ENCODE peak calls at places on chromosomes 4 and X, in eight cellular contexts. One of them, this sample, is unnamed.

GRCh38 chr4:67327245-67327860 is 217.9 kb downstream of the CENPC start:
- DNase-seq in MM.1S: peak; percentile 72
- DNase-seq in PC-3: peak; percentile 90
- DNase-seq in hepatocyte: peak; percentile 82
- DNase-seq in SK-N-SH: peak; percentile 55
- DNase-seq in OCI-LY7: peak; percentile 70
- DNase-seq in PC-9: no peak
- DNase-seq in HCT116: peak; percentile 32
- DNase-seq in this sample: peak; percentile 91

GRCh38 chrX:126723881-126724280 is 95.6 kb upstream of the PRR32 start:
- DNase-seq in MM.1S: no peak
- DNase-seq in PC-3: no peak
- DNase-seq in hepatocyte: no peak
- DNase-seq in SK-N-SH: no peak
- DNase-seq in OCI-LY7: no peak
- DNase-seq in PC-9: no peak
- DNase-seq in HCT116: no peak
- DNase-seq in this sample: peak; percentile 11

GRCh38 chrX:16101581-16101980 is 21.8 kb upstream of the GRPR start:
- DNase-seq in MM.1S: no peak
- DNase-seq in PC-3: no peak
- DNase-seq in hepatocyte: no peak
- DNase-seq in SK-N-SH: no peak
- DNase-seq in OCI-LY7: no peak
- DNase-seq in PC-9: no peak
- DNase-seq in HCT116: no peak
- DNase-seq in this sample: no peak

GRCh38 chr4:38610844-38611550 is 53.0 kb upstream of the KLF3 start:
- DNase-seq in MM.1S: peak; percentile 55
- DNase-seq in PC-3: no peak
- DNase-seq in hepatocyte: no peak
- DNase-seq in SK-N-SH: no peak
- DNase-seq in OCI-LY7: no peak
- DNase-seq in PC-9: no peak
- DNase-seq in HCT116: no peak
- DNase-seq in this sample: no peak

GRCh38 chr4:182478475-182478874 is 235.3 kb downstream of the TENM3 start:
- DNase-seq in MM.1S: peak; percentile 76
- DNase-seq in PC-3: peak; percentile 68
- DNase-seq in hepatocyte: peak; percentile 70
- DNase-seq in SK-N-SH: peak; percentile 51
- DNase-seq in OCI-LY7: peak; percentile 65
- DNase-seq in PC-9: no peak
- DNase-seq in HCT116: peak; percentile 16
- DNase-seq in this sample: peak; percentile 82

GRCh38 chrX:48558270-48558669 is 16.0 kb upstream of the RBM3 start:
- DNase-seq in MM.1S: no peak
- DNase-seq in PC-3: peak; percentile 89
- DNase-seq in hepatocyte: no peak
- DNase-seq in SK-N-SH: no peak
- DNase-seq in OCI-LY7: no peak
- DNase-seq in PC-9: no peak
- DNase-seq in HCT116: no peak
- DNase-seq in this sample: no peak

GRCh38 chr4:37188100-37188499 is 56.4 kb upstream of the NWD2 start:
- DNase-seq in MM.1S: peak; percentile 13
- DNase-seq in PC-3: peak; percentile 27
- DNase-seq in hepatocyte: no peak
- DNase-seq in SK-N-SH: peak; percentile 3
- DNase-seq in OCI-LY7: peak; percentile 12
- DNase-seq in PC-9: no peak
- DNase-seq in HCT116: peak; percentile 2
- DNase-seq in this sample: peak; percentile 78

GRCh38 chr4:64158648-64159326 is 250.5 kb downstream of the TECRL start:
- DNase-seq in MM.1S: peak; percentile 96
- DNase-seq in PC-3: peak; percentile 90
- DNase-seq in hepatocyte: peak; percentile 81
- DNase-seq in SK-N-SH: peak; percentile 28
- DNase-seq in OCI-LY7: peak; percentile 66
- DNase-seq in PC-9: peak; percentile 55
- DNase-seq in HCT116: peak; percentile 12
- DNase-seq in this sample: peak; percentile 86

GRCh38 chr4:113325876-113326615 is 276.6 kb downstream of the ANK2 start:
- DNase-seq in MM.1S: no peak
- DNase-seq in PC-3: peak; percentile 53
- DNase-seq in hepatocyte: no peak
- DNase-seq in SK-N-SH: no peak
- DNase-seq in OCI-LY7: no peak
- DNase-seq in PC-9: no peak
- DNase-seq in HCT116: no peak
- DNase-seq in this sample: no peak

GRCh38 chr4:81715335-81715734 is 243.6 kb upstream of the RASGEF1B start:
- DNase-seq in MM.1S: no peak
- DNase-seq in PC-3: no peak
- DNase-seq in hepatocyte: peak; percentile 40
- DNase-seq in SK-N-SH: no peak
- DNase-seq in OCI-LY7: no peak
- DNase-seq in PC-9: no peak
- DNase-seq in HCT116: no peak
- DNase-seq in this sample: peak; percentile 60

GRCh38 chr4:8509311-8509950 is 68.9 kb downstream of the TRMT44 start:
- DNase-seq in MM.1S: no peak
- DNase-seq in PC-3: no peak
- DNase-seq in hepatocyte: no peak
- DNase-seq in SK-N-SH: no peak
- DNase-seq in OCI-LY7: no peak
- DNase-seq in PC-9: no peak
- DNase-seq in HCT116: no peak
- DNase-seq in this sample: no peak

GRCh38 chr4:101321481-101322042 is 25.8 kb downstream of the PPP3CA start:
- DNase-seq in MM.1S: no peak
- DNase-seq in PC-3: no peak
- DNase-seq in hepatocyte: no peak
- DNase-seq in SK-N-SH: no peak
- DNase-seq in OCI-LY7: no peak
- DNase-seq in PC-9: no peak
- DNase-seq in HCT116: no peak
- DNase-seq in this sample: no peak

GRCh38 chr4:1222036-1222789 is 26.7 kb downstream of the CTBP1 start:
- DNase-seq in MM.1S: no peak
- DNase-seq in PC-3: no peak
- DNase-seq in hepatocyte: no peak
- DNase-seq in SK-N-SH: no peak
- DNase-seq in OCI-LY7: no peak
- DNase-seq in PC-9: no peak
- DNase-seq in HCT116: no peak
- DNase-seq in this sample: no peak
- H3K9me2 ChIP-seq in MM.1S: no peaks in the 10 kb centered on the region
- H3K9me2 ChIP-seq in PC-3: no peaks in the 10 kb centered on the region
- H3K9me2 ChIP-seq in hepatocyte: no peaks in the 10 kb centered on the region
- H3K9me2 ChIP-seq in SK-N-SH: no peaks in the 10 kb centered on the region
- H3K9me2 ChIP-seq in OCI-LY7: no peaks in the 10 kb centered on the region
- H3K9me2 ChIP-seq in PC-9: no peaks in the 10 kb centered on the region
- H3K9me2 ChIP-seq in HCT116: no peaks in the 10 kb centered on the region
- H3K9me2 ChIP-seq in this sample: no peaks in the 10 kb centered on the region

GRCh38 chrX:125132274-125132673 is 187.4 kb upstream of the TEX13C start:
- DNase-seq in MM.1S: peak; percentile 34
- DNase-seq in PC-3: peak; percentile 53
- DNase-seq in hepatocyte: peak; percentile 11
- DNase-seq in SK-N-SH: peak; percentile 14
- DNase-seq in OCI-LY7: peak; percentile 28
- DNase-seq in PC-9: no peak
- DNase-seq in HCT116: no peak
- DNase-seq in this sample: peak; percentile 72

GRCh38 chrX:125131146-125131545 is 188.5 kb upstream of the TEX13C start:
- DNase-seq in MM.1S: peak; percentile 23
- DNase-seq in PC-3: peak; percentile 50
- DNase-seq in hepatocyte: peak; percentile 4
- DNase-seq in SK-N-SH: no peak
- DNase-seq in OCI-LY7: peak; percentile 19
- DNase-seq in PC-9: no peak
- DNase-seq in HCT116: no peak
- DNase-seq in this sample: peak; percentile 20
- TF ChIP-seq CTCF in MM.1S: peak; percentile 45
- TF ChIP-seq CTCF in PC-3: peak; percentile 55
- TF ChIP-seq CTCF in hepatocyte: peak; percentile 32
- TF ChIP-seq CTCF in SK-N-SH: peak; percentile 33
- TF ChIP-seq CTCF in OCI-LY7: peak; percentile 68
- TF ChIP-seq CTCF in PC-9: peak; percentile 74
- TF ChIP-seq CTCF in HCT116: no peak
- TF ChIP-seq CTCF in this sample: peak; percentile 44

GRCh38 chrX:35406386-35406785 is 391.8 kb upstream of the MAGEB16 start:
- DNase-seq in MM.1S: no peak
- DNase-seq in PC-3: no peak
- DNase-seq in hepatocyte: no peak
- DNase-seq in SK-N-SH: no peak
- DNase-seq in OCI-LY7: no peak
- DNase-seq in PC-9: no peak
- DNase-seq in HCT116: no peak
- DNase-seq in this sample: no peak
- H3K9me2 ChIP-seq in MM.1S: no peaks in the 10 kb centered on the region
- H3K9me2 ChIP-seq in PC-3: no peaks in the 10 kb centered on the region
- H3K9me2 ChIP-seq in hepatocyte: no peaks in the 10 kb centered on the region
- H3K9me2 ChIP-seq in SK-N-SH: no peaks in the 10 kb centered on the region
- H3K9me2 ChIP-seq in OCI-LY7: no peaks in the 10 kb centered on the region
- H3K9me2 ChIP-seq in PC-9: no peaks in the 10 kb centered on the region
- H3K9me2 ChIP-seq in HCT116: no peaks in the 10 kb centered on the region
- H3K9me2 ChIP-seq in this sample: no peaks in the 10 kb centered on the region

DNA sequence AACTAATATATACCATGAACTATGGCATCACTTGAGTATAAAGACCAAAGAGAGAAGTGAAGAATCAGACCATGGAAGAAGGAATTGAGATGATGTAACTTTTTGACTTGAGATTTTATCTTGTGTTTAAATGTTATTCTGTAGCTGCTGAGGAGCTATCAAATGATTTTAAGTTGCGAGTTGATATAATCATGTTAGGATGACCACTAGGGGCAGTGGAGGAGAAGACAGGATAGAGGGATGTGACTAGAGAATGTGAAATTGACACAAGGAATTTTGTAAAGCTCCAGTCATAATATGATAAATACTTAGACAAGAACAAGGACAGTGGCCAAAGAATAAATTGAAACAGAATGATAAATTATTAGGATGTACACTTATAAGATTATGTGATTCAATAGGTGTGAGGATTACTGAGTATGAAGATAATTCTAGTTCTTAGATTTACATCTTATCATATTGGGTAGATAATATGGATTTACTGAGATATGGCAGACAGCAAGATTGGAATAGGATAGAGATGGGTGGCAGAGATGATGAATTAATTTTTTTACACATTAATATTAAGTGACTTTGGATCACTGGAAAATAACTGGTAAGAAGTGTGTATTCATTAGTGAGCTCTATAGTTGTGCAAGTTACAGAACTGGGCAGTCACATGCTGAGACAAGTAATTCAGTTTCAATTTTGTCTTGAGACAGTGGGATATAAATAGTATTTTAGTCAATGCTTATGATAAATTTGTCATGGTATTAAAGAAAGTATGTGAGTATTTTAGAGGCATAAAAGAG is 816.0 kb upstream of the PCDH10 start:
- DNase-seq in MM.1S: peak; percentile 39
- DNase-seq in PC-3: peak; percentile 21
- DNase-seq in hepatocyte: peak; percentile 14
- DNase-seq in SK-N-SH: peak; percentile 8
- DNase-seq in OCI-LY7: peak; percentile 23
- DNase-seq in PC-9: no peak
- DNase-seq in HCT116: peak; percentile 21
- DNase-seq in this sample: peak; percentile 55
- TF ChIP-seq CTCF in MM.1S: peak; percentile 47
- TF ChIP-seq CTCF in PC-3: peak; percentile 57
- TF ChIP-seq CTCF in hepatocyte: peak; percentile 28
- TF ChIP-seq CTCF in SK-N-SH: peak; percentile 60
- TF ChIP-seq CTCF in OCI-LY7: peak; percentile 76
- TF ChIP-seq CTCF in PC-9: peak; percentile 59
- TF ChIP-seq CTCF in HCT116: peak; percentile 70
- TF ChIP-seq CTCF in this sample: peak; percentile 59

GRCh38 chrX:55028040-55028439 is 2.7 kb downstream of the ALAS2 start:
- DNase-seq in MM.1S: no peak
- DNase-seq in PC-3: no peak
- DNase-seq in hepatocyte: no peak
- DNase-seq in SK-N-SH: no peak
- DNase-seq in OCI-LY7: no peak
- DNase-seq in PC-9: no peak
- DNase-seq in HCT116: no peak
- DNase-seq in this sample: no peak
- H3K9me2 ChIP-seq in MM.1S: no peaks in the 10 kb centered on the region
- H3K9me2 ChIP-seq in PC-3: no peaks in the 10 kb centered on the region
- H3K9me2 ChIP-seq in hepatocyte: no peaks in the 10 kb centered on the region
- H3K9me2 ChIP-seq in SK-N-SH: no peaks in the 10 kb centered on the region
- H3K9me2 ChIP-seq in OCI-LY7: no peaks in the 10 kb centered on the region
- H3K9me2 ChIP-seq in PC-9: no peaks in the 10 kb centered on the region
- H3K9me2 ChIP-seq in HCT116: no peaks in the 10 kb centered on the region
- H3K9me2 ChIP-seq in this sample: no peaks in the 10 kb centered on the region

GRCh38 chr4:42656986-42657792 is at the start of gene ATP8A1:
- DNase-seq in MM.1S: peak; percentile 94
- DNase-seq in PC-3: peak; percentile 84
- DNase-seq in hepatocyte: peak; percentile 97
- DNase-seq in SK-N-SH: peak; percentile 99
- DNase-seq in OCI-LY7: peak; percentile 95
- DNase-seq in PC-9: peak; percentile 51
- DNase-seq in HCT116: peak; percentile 51
- DNase-seq in this sample: peak; percentile 97
- TF ChIP-seq CTCF in MM.1S: no peak
- TF ChIP-seq CTCF in PC-3: no peak
- TF ChIP-seq CTCF in hepatocyte: no peak
- TF ChIP-seq CTCF in SK-N-SH: no peak
- TF ChIP-seq CTCF in OCI-LY7: no peak
- TF ChIP-seq CTCF in PC-9: no peak
- TF ChIP-seq CTCF in HCT116: no peak
- TF ChIP-seq CTCF in this sample: no peak

DNA sequence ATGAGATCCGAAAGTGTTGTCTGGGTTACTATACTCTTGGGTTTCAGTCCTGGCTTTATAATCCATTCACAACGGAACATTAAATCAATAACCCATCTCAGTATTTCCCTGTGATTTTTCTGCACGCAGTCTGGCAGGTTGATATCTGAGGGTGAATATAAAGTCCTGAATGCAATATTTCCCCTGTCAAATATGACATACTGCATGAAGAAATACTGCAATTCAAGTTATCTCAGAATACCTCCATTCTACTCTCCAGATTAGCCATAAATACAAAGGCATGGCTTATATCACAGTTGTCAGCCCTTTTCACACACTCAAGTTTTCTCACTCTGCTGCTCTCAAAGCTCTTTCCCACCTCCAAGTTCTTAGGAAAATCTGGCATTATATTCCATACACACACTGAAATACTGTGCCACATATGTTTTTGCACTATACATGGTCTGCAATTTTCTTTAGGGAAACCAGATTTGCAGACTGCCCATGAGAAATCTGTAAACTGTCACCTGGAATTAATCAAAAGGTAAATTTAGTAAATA is 64.7 kb downstream of the WDFY3 start:
- DNase-seq in MM.1S: no peak
- DNase-seq in PC-3: no peak
- DNase-seq in hepatocyte: no peak
- DNase-seq in SK-N-SH: peak; percentile 11
- DNase-seq in OCI-LY7: no peak
- DNase-seq in PC-9: no peak
- DNase-seq in HCT116: no peak
- DNase-seq in this sample: no peak
- H3K9me2 ChIP-seq in MM.1S: no peaks in the 10 kb centered on the region
- H3K9me2 ChIP-seq in PC-3: no peaks in the 10 kb centered on the region
- H3K9me2 ChIP-seq in hepatocyte: no peaks in the 10 kb centered on the region
- H3K9me2 ChIP-seq in SK-N-SH: no peaks in the 10 kb centered on the region
- H3K9me2 ChIP-seq in OCI-LY7: no peaks in the 10 kb centered on the region
- H3K9me2 ChIP-seq in PC-9: no peaks in the 10 kb centered on the region
- H3K9me2 ChIP-seq in HCT116: no peaks in the 10 kb centered on the region
- H3K9me2 ChIP-seq in this sample: no peaks in the 10 kb centered on the region

GRCh38 chrX:128992107-128992971 is 531.0 kb downstream of the SMARCA1 start:
- DNase-seq in MM.1S: peak; percentile 24
- DNase-seq in PC-3: no peak
- DNase-seq in hepatocyte: no peak
- DNase-seq in SK-N-SH: peak; percentile 9
- DNase-seq in OCI-LY7: no peak
- DNase-seq in PC-9: no peak
- DNase-seq in HCT116: no peak
- DNase-seq in this sample: peak; percentile 38
- TF ChIP-seq CTCF in MM.1S: no peak
- TF ChIP-seq CTCF in PC-3: no peak
- TF ChIP-seq CTCF in hepatocyte: no peak
- TF ChIP-seq CTCF in SK-N-SH: no peak
- TF ChIP-seq CTCF in OCI-LY7: peak; percentile 54
- TF ChIP-seq CTCF in PC-9: peak; percentile 29
- TF ChIP-seq CTCF in HCT116: peak; percentile 22
- TF ChIP-seq CTCF in this sample: peak; percentile 46